ENCODE peak calls at places on chromosomes 11 and 22, in eight cellular contexts. One of them, this sample, is unnamed. For H3K27me3, the result is how much of the 10 kb centered on the place peaks cover.

GRCh38 chr11:102599642-102600261 is 25.4 kb downstream of the MMP20 start:
- DNase-seq in body of pancreas: peak
- DNase-seq in brain microvascular endothelial cell: peak
- DNase-seq in tibial artery: no peak
- DNase-seq in stomach: no peak
- DNase-seq in IMR-90: peak
- DNase-seq in suprapubic skin: no peak
- DNase-seq in mammary epithelial cell: peak
- DNase-seq in this sample: peak

GRCh38 chr11:76857776-76858461 is 2.8 kb upstream of the ACER3 start:
- DNase-seq in body of pancreas: no peak
- DNase-seq in brain microvascular endothelial cell: no peak
- DNase-seq in tibial artery: no peak
- DNase-seq in stomach: no peak
- DNase-seq in IMR-90: no peak
- DNase-seq in suprapubic skin: no peak
- DNase-seq in mammary epithelial cell: no peak
- DNase-seq in this sample: no peak

GRCh38 chr11:115580927-115581680 is 76.9 kb upstream of the CADM1 start:
- DNase-seq in body of pancreas: no peak
- DNase-seq in brain microvascular endothelial cell: no peak
- DNase-seq in tibial artery: no peak
- DNase-seq in stomach: peak
- DNase-seq in IMR-90: no peak
- DNase-seq in suprapubic skin: no peak
- DNase-seq in mammary epithelial cell: peak
- DNase-seq in this sample: no peak

GRCh38 chr22:40911772-40912171 is 39.4 kb upstream of the RBX1 start:
- DNase-seq in body of pancreas: no peak
- DNase-seq in brain microvascular endothelial cell: peak
- DNase-seq in tibial artery: no peak
- DNase-seq in stomach: no peak
- DNase-seq in IMR-90: peak
- DNase-seq in suprapubic skin: no peak
- DNase-seq in mammary epithelial cell: no peak
- DNase-seq in this sample: no peak

GRCh38 chr11:65663634-65664200 is 1.0 kb upstream of the RELA start:
- DNase-seq in body of pancreas: peak
- DNase-seq in brain microvascular endothelial cell: no peak
- DNase-seq in tibial artery: peak
- DNase-seq in stomach: peak
- DNase-seq in IMR-90: peak
- DNase-seq in suprapubic skin: peak
- DNase-seq in mammary epithelial cell: peak
- DNase-seq in this sample: peak

GRCh38 chr11:69385832-69386415 is 92.0 kb downstream of the MYEOV start:
- DNase-seq in body of pancreas: no peak
- DNase-seq in brain microvascular endothelial cell: no peak
- DNase-seq in tibial artery: no peak
- DNase-seq in stomach: peak
- DNase-seq in IMR-90: no peak
- DNase-seq in suprapubic skin: peak
- DNase-seq in mammary epithelial cell: no peak
- DNase-seq in this sample: no peak

GRCh38 chr11:69559181-69559580 is 77.7 kb downstream of the LINC01488 start:
- DNase-seq in body of pancreas: no peak
- DNase-seq in brain microvascular endothelial cell: no peak
- DNase-seq in tibial artery: no peak
- DNase-seq in stomach: no peak
- DNase-seq in IMR-90: no peak
- DNase-seq in suprapubic skin: peak
- DNase-seq in mammary epithelial cell: no peak
- DNase-seq in this sample: no peak

GRCh38 chr22:44003776-44004460 is 20.2 kb upstream of the PARVB start:
- DNase-seq in body of pancreas: no peak
- DNase-seq in brain microvascular endothelial cell: no peak
- DNase-seq in tibial artery: no peak
- DNase-seq in stomach: no peak
- DNase-seq in IMR-90: no peak
- DNase-seq in suprapubic skin: no peak
- DNase-seq in mammary epithelial cell: no peak
- DNase-seq in this sample: no peak

GRCh38 chr11:104522650-104523049 is 358.7 kb upstream of the PDGFD start:
- DNase-seq in body of pancreas: peak
- DNase-seq in brain microvascular endothelial cell: peak
- DNase-seq in tibial artery: no peak
- DNase-seq in stomach: no peak
- DNase-seq in IMR-90: peak
- DNase-seq in suprapubic skin: no peak
- DNase-seq in mammary epithelial cell: no peak
- DNase-seq in this sample: no peak

GRCh38 chr11:7591107-7591894 is 77.5 kb downstream of the PPFIBP2 start:
- DNase-seq in body of pancreas: no peak
- DNase-seq in brain microvascular endothelial cell: no peak
- DNase-seq in tibial artery: no peak
- DNase-seq in stomach: no peak
- DNase-seq in IMR-90: no peak
- DNase-seq in suprapubic skin: no peak
- DNase-seq in mammary epithelial cell: no peak
- DNase-seq in this sample: no peak

GRCh38 chr11:61912530-61912898 is 4.9 kb downstream of the RAB3IL1 start:
- DNase-seq in body of pancreas: peak
- DNase-seq in brain microvascular endothelial cell: no peak
- DNase-seq in tibial artery: peak
- DNase-seq in stomach: no peak
- DNase-seq in IMR-90: no peak
- DNase-seq in suprapubic skin: peak
- DNase-seq in mammary epithelial cell: no peak
- DNase-seq in this sample: no peak

GRCh38 chr11:79122759-79123158 is 318.1 kb downstream of the TENM4 start:
- DNase-seq in body of pancreas: no peak
- DNase-seq in brain microvascular endothelial cell: no peak
- DNase-seq in tibial artery: no peak
- DNase-seq in stomach: no peak
- DNase-seq in IMR-90: no peak
- DNase-seq in suprapubic skin: no peak
- DNase-seq in mammary epithelial cell: no peak
- DNase-seq in this sample: no peak

GRCh38 chr11:29227816-29228215 is 789.0 kb downstream of the KCNA4 start:
- DNase-seq in body of pancreas: no peak
- DNase-seq in brain microvascular endothelial cell: no peak
- DNase-seq in tibial artery: no peak
- DNase-seq in stomach: no peak
- DNase-seq in IMR-90: no peak
- DNase-seq in suprapubic skin: no peak
- DNase-seq in mammary epithelial cell: no peak
- DNase-seq in this sample: no peak

GRCh38 chr11:46279393-46280099 is 2.1 kb downstream of the CREB3L1 start:
- DNase-seq in body of pancreas: peak
- DNase-seq in brain microvascular endothelial cell: peak
- DNase-seq in tibial artery: no peak
- DNase-seq in stomach: peak
- DNase-seq in IMR-90: peak
- DNase-seq in suprapubic skin: no peak
- DNase-seq in mammary epithelial cell: no peak
- DNase-seq in this sample: no peak

GRCh38 chr11:46277623-46278386 is at the start of gene CREB3L1:
- DNase-seq in body of pancreas: no peak
- DNase-seq in brain microvascular endothelial cell: no peak
- DNase-seq in tibial artery: no peak
- DNase-seq in stomach: peak
- DNase-seq in IMR-90: no peak
- DNase-seq in suprapubic skin: no peak
- DNase-seq in mammary epithelial cell: no peak
- DNase-seq in this sample: no peak

GRCh38 chr11:46275964-46276641 is 1.4 kb upstream of the CREB3L1 start:
- DNase-seq in body of pancreas: peak
- DNase-seq in brain microvascular endothelial cell: no peak
- DNase-seq in tibial artery: no peak
- DNase-seq in stomach: peak
- DNase-seq in IMR-90: no peak
- DNase-seq in suprapubic skin: no peak
- DNase-seq in mammary epithelial cell: no peak
- DNase-seq in this sample: no peak

GRCh38 chr11:46277313-46277622 is 194 bp upstream of the CREB3L1 start:
- DNase-seq in body of pancreas: peak
- DNase-seq in brain microvascular endothelial cell: peak
- DNase-seq in tibial artery: peak
- DNase-seq in stomach: no peak
- DNase-seq in IMR-90: peak
- DNase-seq in suprapubic skin: no peak
- DNase-seq in mammary epithelial cell: no peak
- DNase-seq in this sample: no peak

DNA sequence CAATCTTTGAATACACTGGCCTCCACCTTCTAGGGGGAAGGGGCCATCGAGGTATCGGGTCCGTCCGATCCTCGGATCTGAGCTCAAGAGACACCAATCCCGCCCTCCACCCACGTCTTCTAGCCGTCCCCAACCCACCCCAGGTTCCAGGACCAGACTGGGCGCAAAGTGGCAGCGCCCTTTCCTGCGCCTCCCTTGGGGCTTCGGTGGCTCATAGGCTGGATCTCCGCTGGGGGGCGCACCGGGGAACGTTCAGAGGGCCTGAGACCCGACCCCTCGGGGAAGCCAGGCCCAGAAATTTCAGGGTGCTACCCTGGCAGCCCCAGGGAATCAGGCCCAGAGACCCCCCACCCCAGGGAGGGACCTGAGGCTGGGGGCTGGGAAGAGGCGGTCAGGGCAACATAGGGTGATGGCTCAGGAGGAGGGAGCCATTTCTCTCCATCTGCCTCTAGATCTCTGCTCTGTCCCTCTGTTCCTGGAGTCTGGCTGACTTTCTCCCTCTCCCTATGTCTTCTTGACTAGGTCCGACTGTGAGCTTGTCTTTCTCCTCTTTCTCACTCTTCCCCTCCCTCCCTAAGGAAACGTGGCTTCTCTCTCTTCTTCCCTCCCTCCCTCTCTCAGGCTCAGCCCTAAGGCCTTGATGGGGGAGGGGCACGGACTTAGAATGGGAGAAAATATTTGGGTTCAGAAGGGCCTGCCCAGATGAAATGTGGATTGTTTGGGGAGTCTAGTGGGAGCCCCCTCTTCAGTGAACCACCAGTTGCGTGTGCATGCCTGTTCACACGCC is 1.1 kb downstream of the CREB3L1 start:
- DNase-seq in body of pancreas: peak
- DNase-seq in brain microvascular endothelial cell: peak
- DNase-seq in tibial artery: no peak
- DNase-seq in stomach: peak
- DNase-seq in IMR-90: peak
- DNase-seq in suprapubic skin: no peak
- DNase-seq in mammary epithelial cell: no peak
- DNase-seq in this sample: no peak
- TF ChIP-seq CTCF in body of pancreas: peak
- TF ChIP-seq CTCF in brain microvascular endothelial cell: peak
- TF ChIP-seq CTCF in tibial artery: peak
- TF ChIP-seq CTCF in stomach: peak
- TF ChIP-seq CTCF in IMR-90: peak
- TF ChIP-seq CTCF in suprapubic skin: peak
- TF ChIP-seq CTCF in mammary epithelial cell: peak
- TF ChIP-seq CTCF in this sample: peak

GRCh38 chr22:29476116-29476515 is 3.9 kb upstream of the NEFH start:
- DNase-seq in body of pancreas: no peak
- DNase-seq in brain microvascular endothelial cell: no peak
- DNase-seq in tibial artery: no peak
- DNase-seq in stomach: no peak
- DNase-seq in IMR-90: no peak
- DNase-seq in suprapubic skin: no peak
- DNase-seq in mammary epithelial cell: no peak
- DNase-seq in this sample: no peak
- H3K27me3 ChIP-seq in body of pancreas: under half
- H3K27me3 ChIP-seq in brain microvascular endothelial cell: under half
- H3K27me3 ChIP-seq in tibial artery: under half
- H3K27me3 ChIP-seq in stomach: under half
- H3K27me3 ChIP-seq in IMR-90: half or more
- H3K27me3 ChIP-seq in suprapubic skin: under half
- H3K27me3 ChIP-seq in mammary epithelial cell: under half
- H3K27me3 ChIP-seq in this sample: under half

DNA sequence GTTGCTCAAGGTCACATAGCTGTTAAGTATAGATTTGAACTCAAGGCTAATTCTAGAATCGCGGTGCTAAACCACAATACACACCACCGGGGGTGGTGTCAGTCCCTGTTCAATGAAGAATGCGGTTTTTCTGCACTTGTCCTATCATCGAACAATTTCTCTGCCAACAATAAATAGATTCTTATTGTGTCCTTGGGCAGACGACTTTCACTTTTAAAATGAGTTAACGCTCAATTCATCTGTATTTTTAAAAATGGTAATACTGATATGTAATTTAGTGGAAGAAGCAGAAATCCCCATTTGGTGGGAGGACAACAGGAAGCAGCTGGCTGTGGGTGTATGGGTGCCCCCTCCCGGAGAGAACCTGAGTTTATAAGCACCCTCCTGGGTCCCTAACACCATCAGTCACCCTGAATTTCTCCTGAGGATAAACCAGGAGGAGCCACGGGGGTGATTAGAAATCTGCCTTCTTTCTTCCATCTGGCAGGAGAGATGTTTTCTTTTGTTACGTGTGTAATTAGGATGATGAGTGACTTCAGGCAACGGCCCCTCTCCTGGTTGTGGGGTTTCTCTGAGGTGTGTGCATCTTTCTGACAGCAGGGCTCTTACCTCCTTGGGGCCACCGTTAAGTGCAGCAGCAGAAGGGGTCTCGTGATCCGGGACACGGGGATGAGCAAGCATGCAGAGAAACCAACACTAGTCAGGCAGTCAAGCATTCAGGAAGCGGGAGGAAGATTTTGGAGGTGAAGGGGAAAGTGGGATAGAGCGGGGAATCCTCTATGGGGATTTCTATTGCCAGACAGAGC is 87.7 kb downstream of the GRAMD1B start:
- DNase-seq in body of pancreas: no peak
- DNase-seq in brain microvascular endothelial cell: no peak
- DNase-seq in tibial artery: no peak
- DNase-seq in stomach: no peak
- DNase-seq in IMR-90: no peak
- DNase-seq in suprapubic skin: no peak
- DNase-seq in mammary epithelial cell: no peak
- DNase-seq in this sample: no peak
- TF ChIP-seq CTCF in body of pancreas: no peak
- TF ChIP-seq CTCF in brain microvascular endothelial cell: no peak
- TF ChIP-seq CTCF in tibial artery: no peak
- TF ChIP-seq CTCF in stomach: no peak
- TF ChIP-seq CTCF in IMR-90: no peak
- TF ChIP-seq CTCF in suprapubic skin: no peak
- TF ChIP-seq CTCF in mammary epithelial cell: no peak
- TF ChIP-seq CTCF in this sample: no peak

DNA sequence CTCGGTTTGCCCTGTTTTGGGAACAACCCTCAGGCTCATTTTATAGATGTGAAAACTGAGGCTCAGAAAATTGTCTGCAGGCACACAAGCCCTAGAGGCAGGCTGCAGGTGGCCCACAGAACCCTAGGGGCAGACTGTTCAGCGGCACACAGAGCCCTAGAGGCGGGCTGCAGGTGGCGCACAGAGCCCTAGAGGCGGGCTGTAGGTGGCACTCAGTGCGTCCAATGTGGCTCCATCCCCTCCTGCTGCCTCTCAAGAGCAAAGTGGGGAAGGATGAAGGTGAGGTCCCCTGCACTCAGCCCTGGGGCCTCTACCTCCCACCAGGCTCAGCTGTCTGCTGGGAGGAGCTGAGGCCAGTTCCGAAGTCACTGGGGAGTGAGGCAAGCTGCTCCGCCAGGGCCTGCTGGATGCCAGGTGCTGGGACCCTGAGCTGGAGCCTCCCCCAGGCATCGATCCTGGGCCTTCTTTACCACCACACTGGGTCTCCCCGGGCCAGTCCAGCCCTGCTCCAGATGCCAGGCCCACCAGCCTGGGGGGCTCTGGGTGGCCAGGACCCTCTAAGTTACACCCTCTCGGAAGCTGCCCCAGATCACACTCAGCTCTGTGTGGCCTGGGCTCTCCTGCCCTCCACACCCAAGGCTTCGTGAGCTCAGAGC is 2.3 kb downstream of the ACY3 start:
- DNase-seq in body of pancreas: peak
- DNase-seq in brain microvascular endothelial cell: no peak
- DNase-seq in tibial artery: no peak
- DNase-seq in stomach: peak
- DNase-seq in IMR-90: no peak
- DNase-seq in suprapubic skin: no peak
- DNase-seq in mammary epithelial cell: no peak
- DNase-seq in this sample: no peak
- H3K27me3 ChIP-seq in body of pancreas: under half
- H3K27me3 ChIP-seq in brain microvascular endothelial cell: under half
- H3K27me3 ChIP-seq in tibial artery: under half
- H3K27me3 ChIP-seq in stomach: under half
- H3K27me3 ChIP-seq in IMR-90: under half
- H3K27me3 ChIP-seq in suprapubic skin: under half
- H3K27me3 ChIP-seq in mammary epithelial cell: under half
- H3K27me3 ChIP-seq in this sample: under half